ENCODE peak calls at places on chromosomes 11 and 22, in eight cellular contexts. J is GM23338, W is endothelial cell of umbilical vein, N is GM12878, H is H1, O is HCT116, I is HepG2, D is K562. V is an unnamed sample.

GRCh38 chr22:42664976-42665831 is 16.0 kb upstream of the CYB5R3 start:
- DNase-seq in O (no peak), W (no peak), I (no peak), N (peak), D (no peak), J (no peak), H (no peak), V (no peak)

GRCh38 chr22:12613199-12613598 is 2914.8 kb upstream of the OR11H1 start:
- DNase-seq in H (no peak), N (no peak), O (no peak), I (no peak), W (no peak), J (no peak), D (no peak), V (no peak)

GRCh38 chr11:43547900-43548381 is 132.6 kb upstream of the HSD17B12 start:
- DNase-seq in D (peak), O (no peak), N (no peak), W (no peak), I (no peak), J (peak), H (peak), V (no peak)

GRCh38 chr11:2806351-2807058 is 79.1 kb downstream of the CDKN1C start:
- DNase-seq in W (no peak), J (no peak), H (peak), O (no peak), I (no peak), D (no peak), N (no peak), V (no peak)

GRCh38 chr22:29748248-29748893 is 18.4 kb downstream of the ZMAT5 start:
- DNase-seq in D (no peak), W (no peak), H (no peak), O (no peak), I (no peak), N (no peak), J (no peak), V (no peak)

GRCh38 chr22:37999640-38000272 is 15.4 kb upstream of the SOX10 start:
- DNase-seq in J (no peak), D (peak), W (peak), O (peak), H (no peak), I (no peak), N (no peak), V (no peak)

GRCh38 chr11:43937434-43938411 is 4.7 kb upstream of the C11orf96 start:
- DNase-seq in I (no peak), J (no peak), D (no peak), O (peak), H (no peak), W (peak), N (no peak), V (no peak)

GRCh38 chr11:59510917-59511589 is at the start of gene OR4D9:
- DNase-seq in I (no peak), D (no peak), N (no peak), O (no peak), W (peak), H (no peak), J (no peak), V (no peak)

GRCh38 chr11:97938789-97939188 is 1082.0 kb upstream of the CNTN5 start:
- DNase-seq in O (no peak), I (no peak), J (peak), D (no peak), W (no peak), N (no peak), H (no peak), V (no peak)

GRCh38 chr11:113991170-113991569 is 16.3 kb downstream of the HTR3A start:
- DNase-seq in W (peak), H (peak), N (no peak), J (peak), I (peak), D (peak), O (no peak), V (no peak)

GRCh38 chr22:29263791-29264216 is 4.0 kb downstream of the RHBDD3 start:
- DNase-seq in H (no peak), J (no peak), N (no peak), O (no peak), D (no peak), I (no peak), W (no peak), V (no peak)

GRCh38 chr11:112655386-112655785 is 305.8 kb upstream of the NCAM1 start:
- DNase-seq in H (no peak), O (no peak), J (no peak), D (no peak), W (no peak), I (no peak), N (no peak), V (no peak)

GRCh38 chr11:117924631-117925170 is 4.5 kb downstream of the TMPRSS13 start:
- DNase-seq in J (no peak), H (no peak), I (no peak), D (no peak), W (no peak), O (no peak), N (no peak), V (no peak)

GRCh38 chr11:128244896-128245295 is 342.5 kb downstream of the ETS1 start:
- DNase-seq in O (no peak), H (no peak), J (no peak), N (no peak), W (no peak), I (no peak), D (no peak), V (no peak)

GRCh38 chr11:46120711-46121327 is 435 bp downstream of the PHF21A start:
- DNase-seq in W (peak), I (peak), O (no peak), D (peak), H (peak), N (no peak), J (peak), V (peak)

GRCh38 chr22:30262917-30263741 is 3.5 kb downstream of the OSM start:
- DNase-seq in J (peak), I (peak), W (peak), N (no peak), D (peak), O (no peak), H (peak), V (no peak)

GRCh38 chr11:85540635-85541034 is 86.5 kb downstream of the DLG2 start:
- DNase-seq in H (no peak), J (peak), W (no peak), D (no peak), N (no peak), O (no peak), I (no peak), V (no peak)

GRCh38 chr11:2139118-2139490 is at the start of gene IGF2:
- DNase-seq in H (no peak), I (peak), O (no peak), D (no peak), N (no peak), W (no peak), J (peak), V (no peak)

GRCh38 chr11:66967670-66968425 is 7.3 kb upstream of the C11orf86 start:
- DNase-seq in I (no peak), O (no peak), J (no peak), D (no peak), H (no peak), N (no peak), W (peak), V (no peak)

GRCh38 chr11:4385978-4386740 is 7.3 kb downstream of the TRIM21 start:
- DNase-seq in H (no peak), D (no peak), I (no peak), J (no peak), O (no peak), W (no peak), N (no peak), V (no peak)

GRCh38 chr11:79857404-79857803 is 416.6 kb upstream of the TENM4 start:
- DNase-seq in D (no peak), J (no peak), I (no peak), N (no peak), O (no peak), H (no peak), W (no peak), V (no peak)
- TF ChIP-seq POLR2AphosphoS5 in D (no peak), J (no peak), I (no peak), N (no peak), O (no peak), H (no peak), W (no peak), V (no peak)

GRCh38 chr11:74466916-74467885 is at the start of gene KCNE3:
- DNase-seq in O (no peak), H (peak), J (peak), N (no peak), W (peak), I (no peak), D (peak), V (no peak)
- TF ChIP-seq EZH2 in O (no peak), H (no peak), J (no peak), N (no peak), W (no peak), I (no peak), D (no peak), V (no peak)

GRCh38 chr11:121106812-121107211 is 5.8 kb downstream of the TECTA start:
- DNase-seq in I (no peak), D (no peak), H (no peak), O (no peak), J (no peak), N (no peak), W (no peak), V (no peak)

GRCh38 chr11:121104223-121104831 is 3.3 kb downstream of the TECTA start:
- DNase-seq in O (no peak), W (no peak), I (no peak), N (no peak), J (peak), D (peak), H (peak), V (no peak)

GRCh38 chr11:121108413-121108812 is 7.4 kb downstream of the TECTA start:
- DNase-seq in W (no peak), O (no peak), H (no peak), N (no peak), D (no peak), I (no peak), J (no peak), V (no peak)

GRCh38 chr11:121105851-121106250 is 4.8 kb downstream of the TECTA start:
- DNase-seq in O (no peak), N (no peak), H (no peak), D (no peak), I (no peak), W (no peak), J (no peak), V (no peak)

GRCh38 chr11:121105063-121105480 is 4.0 kb downstream of the TECTA start:
- DNase-seq in W (peak), N (no peak), O (no peak), I (no peak), J (no peak), D (no peak), H (no peak), V (no peak)
- TF ChIP-seq POLR2AphosphoS5 in W (no peak), N (no peak), O (no peak), I (no peak), J (no peak), D (no peak), H (no peak), V (no peak)

GRCh38 chr11:27352781-27353180 is 10.2 kb downstream of the CCDC34 start:
- DNase-seq in D (no peak), O (no peak), I (no peak), H (no peak), W (no peak), J (peak), N (no peak), V (no peak)

GRCh38 chr11:27355575-27356104 is 7.4 kb downstream of the CCDC34 start:
- DNase-seq in O (no peak), J (no peak), N (no peak), H (no peak), W (no peak), D (no peak), I (no peak), V (no peak)

GRCh38 chr11:27356624-27357222 is 6.3 kb downstream of the CCDC34 start:
- DNase-seq in H (no peak), J (no peak), I (no peak), W (no peak), N (no peak), D (no peak), O (no peak), V (no peak)

GRCh38 chr11:27354359-27354965 is 8.6 kb downstream of the CCDC34 start:
- DNase-seq in J (no peak), N (no peak), O (no peak), I (peak), W (no peak), D (no peak), H (no peak), V (no peak)

GRCh38 chr11:27353593-27354358 is 9.2 kb downstream of the CCDC34 start:
- DNase-seq in I (no peak), D (no peak), J (no peak), W (no peak), O (no peak), N (no peak), H (no peak), V (no peak)
- TF ChIP-seq EZH2 in I (no peak), D (no peak), J (no peak), W (no peak), O (no peak), N (no peak), H (no peak), V (no peak)

DNA sequence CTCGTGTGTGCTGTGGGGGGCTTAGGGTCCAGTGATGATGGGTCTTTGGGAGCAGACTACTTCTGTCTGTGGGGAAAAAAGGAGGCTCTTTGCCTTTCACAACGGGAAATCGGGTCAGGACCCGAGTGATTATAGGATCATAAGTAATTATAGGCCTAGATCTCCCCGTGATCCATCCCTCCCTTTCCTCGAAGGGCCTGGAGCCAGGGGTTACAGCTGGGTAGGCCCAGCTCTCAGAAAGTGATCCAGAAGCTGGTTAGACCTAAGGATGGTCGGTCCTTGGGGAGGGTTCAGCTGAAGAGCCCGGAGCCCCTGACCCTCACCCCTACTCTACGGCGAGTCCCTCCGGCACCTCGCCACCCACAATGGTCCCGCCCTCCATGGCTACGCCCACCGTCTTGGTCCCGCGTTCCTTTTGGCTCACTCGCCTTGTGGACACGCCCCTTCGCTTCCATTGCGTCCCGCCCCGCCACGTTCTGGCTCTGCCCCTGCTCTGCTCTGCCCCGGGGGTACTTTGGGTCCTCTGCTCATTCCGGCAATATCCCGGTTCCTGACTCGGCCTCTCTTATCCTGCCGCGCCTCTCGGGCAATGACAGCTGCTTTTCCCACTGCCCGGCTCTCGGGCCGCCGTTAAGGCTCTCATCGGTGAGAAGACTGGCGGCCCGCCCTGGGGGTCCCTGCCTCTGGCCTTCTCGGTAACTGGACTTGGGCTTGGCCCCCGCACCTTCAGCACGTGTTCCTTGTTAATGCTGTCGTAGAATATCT is 5.0 kb downstream of the IGSF22 start:
- DNase-seq in W (peak), I (no peak), H (peak), N (no peak), D (peak), O (peak), J (peak), V (no peak)
- TF ChIP-seq POLR2AphosphoS5 in W (no peak), I (no peak), H (peak), N (no peak), D (no peak), O (peak), J (peak), V (peak)

GRCh38 chr11:119421941-119422504 is 949 bp downstream of the THY1 start:
- DNase-seq in I (no peak), J (peak), H (no peak), O (no peak), N (no peak), W (no peak), D (no peak), V (no peak)
- TF ChIP-seq EZH2 in I (no peak), J (no peak), H (no peak), O (no peak), N (no peak), W (peak), D (no peak), V (no peak)

DNA sequence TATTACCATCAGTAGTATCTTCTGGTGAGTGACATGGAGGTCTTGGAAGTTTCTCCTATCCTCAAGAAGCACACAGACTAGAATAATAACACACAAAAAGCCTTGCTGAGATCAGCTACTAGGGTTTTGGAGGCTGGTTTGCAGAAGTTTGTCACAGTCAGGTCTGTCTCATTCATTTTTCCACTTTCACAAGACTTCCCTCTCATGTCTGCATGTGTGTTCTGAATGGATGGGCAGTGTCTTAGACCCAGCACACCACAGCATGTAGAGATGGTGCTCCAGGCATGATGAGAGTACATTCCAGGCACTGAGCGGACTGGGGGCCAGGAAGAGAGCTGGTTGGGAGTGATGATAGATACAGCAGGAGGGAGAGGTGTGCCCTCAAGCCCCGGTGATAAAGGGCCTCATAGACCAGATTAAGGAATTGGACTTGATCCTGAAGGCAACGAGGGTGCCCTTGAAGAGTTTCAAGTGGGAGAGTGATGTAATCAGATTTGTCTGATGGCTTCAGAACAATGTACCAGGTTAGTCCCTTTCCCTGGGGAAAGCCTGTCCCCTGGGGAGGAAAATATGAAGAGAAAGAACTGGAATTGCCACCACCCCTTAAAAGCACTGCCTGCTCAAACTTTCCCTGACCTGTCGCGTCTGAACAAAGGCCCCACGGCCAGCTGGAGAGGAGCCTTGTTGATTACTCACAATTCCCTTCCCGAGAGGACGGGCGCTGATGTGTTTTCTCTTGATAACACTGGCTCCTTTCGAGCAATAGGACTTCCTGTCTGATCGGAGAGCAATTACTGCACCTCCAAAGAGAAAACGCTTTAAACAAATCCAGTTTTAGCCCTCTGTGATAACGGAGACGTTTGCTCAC is 45.1 kb upstream of the LMO2 start:
- DNase-seq in W (peak), O (no peak), J (no peak), I (no peak), D (peak), H (no peak), N (no peak), V (no peak)
- TF ChIP-seq POLR2AphosphoS5 in W (peak), O (no peak), J (no peak), I (no peak), D (peak), H (no peak), N (no peak), V (no peak)

GRCh38 chr22:49887716-49888115 is 30.5 kb downstream of the ALG12 start:
- DNase-seq in O (no peak), H (no peak), I (no peak), D (no peak), W (no peak), N (no peak), J (no peak), V (no peak)

GRCh38 chr22:49887074-49887471 is 31.2 kb downstream of the ALG12 start:
- DNase-seq in W (no peak), J (no peak), D (no peak), O (no peak), H (no peak), I (no peak), N (no peak), V (no peak)

GRCh38 chr22:49885881-49886280 is 32.2 kb downstream of the ZBED4 start:
- DNase-seq in W (no peak), J (no peak), H (no peak), D (no peak), O (no peak), I (no peak), N (no peak), V (no peak)

GRCh38 chr22:49885281-49885680 is 31.6 kb downstream of the ZBED4 start:
- DNase-seq in J (no peak), I (no peak), W (no peak), H (no peak), N (no peak), O (no peak), D (no peak), V (no peak)

GRCh38 chr22:49886346-49887073 is 31.7 kb downstream of the ALG12 start:
- DNase-seq in H (no peak), O (no peak), D (no peak), I (no peak), N (no peak), J (no peak), W (no peak), V (no peak)
- TF ChIP-seq EZH2 in H (no peak), O (no peak), D (no peak), I (no peak), N (no peak), J (no peak), W (no peak), V (no peak)

GRCh38 chr11:83464181-83464580 is 178.0 kb upstream of the CCDC90B start:
- DNase-seq in D (no peak), W (no peak), J (no peak), I (no peak), N (no peak), H (no peak), O (no peak), V (no peak)
- TF ChIP-seq POLR2AphosphoS5 in D (no peak), W (no peak), J (no peak), I (no peak), N (no peak), H (no peak), O (no peak), V (no peak)